ENCODE peak calls at places on chromosomes 5 and 9, in six cellular contexts. One of them, this sample, is unnamed.

GRCh38 chr9:33787839-33788238 is 7.5 kb upstream of the PRSS3 start:
- DNase-seq in fibroblast of the aortic adventitia: peak; percentile 46
- DNase-seq in GM20000: no peak
- DNase-seq in prostate gland: no peak
- DNase-seq in Calu3: no peak
- DNase-seq in WTC11: no peak
- DNase-seq in this sample: no peak

GRCh38 chr9:126702501-126703329 is 89.0 kb downstream of the LMX1B start:
- DNase-seq in prostate gland: no peak
- DNase-seq in GM20000: peak; percentile 66
- DNase-seq in fibroblast of the aortic adventitia: no peak
- DNase-seq in WTC11: peak; percentile 84
- DNase-seq in Calu3: peak; percentile 28
- DNase-seq in this sample: peak; percentile 67

GRCh38 chr9:136022731-136023400 is 61.7 kb upstream of the UBAC1 start:
- DNase-seq in prostate gland: no peak
- DNase-seq in Calu3: no peak
- DNase-seq in GM20000: no peak
- DNase-seq in fibroblast of the aortic adventitia: no peak
- DNase-seq in WTC11: no peak
- DNase-seq in this sample: no peak

GRCh38 chr5:170849374-170849773 is 12.4 kb upstream of the RANBP17 start:
- DNase-seq in WTC11: no peak
- DNase-seq in prostate gland: no peak
- DNase-seq in fibroblast of the aortic adventitia: no peak
- DNase-seq in Calu3: no peak
- DNase-seq in GM20000: no peak
- DNase-seq in this sample: no peak

GRCh38 chr9:120861935-120862334 is 15.1 kb downstream of the PHF19 start:
- DNase-seq in WTC11: no peak
- DNase-seq in prostate gland: no peak
- DNase-seq in GM20000: no peak
- DNase-seq in Calu3: no peak
- DNase-seq in fibroblast of the aortic adventitia: no peak
- DNase-seq in this sample: no peak

GRCh38 chr9:12738296-12738695 is 36.5 kb upstream of the LURAP1L start:
- DNase-seq in Calu3: no peak
- DNase-seq in WTC11: no peak
- DNase-seq in prostate gland: no peak
- DNase-seq in GM20000: no peak
- DNase-seq in fibroblast of the aortic adventitia: no peak
- DNase-seq in this sample: no peak

GRCh38 chr9:14348241-14349140 is 34.5 kb upstream of the NFIB start:
- DNase-seq in GM20000: peak; percentile 25
- DNase-seq in WTC11: no peak
- DNase-seq in Calu3: no peak
- DNase-seq in prostate gland: no peak
- DNase-seq in fibroblast of the aortic adventitia: peak; percentile 52
- DNase-seq in this sample: no peak

GRCh38 chr5:50766967-50767366 is 100.5 kb downstream of the PARP8 start:
- DNase-seq in Calu3: no peak
- DNase-seq in fibroblast of the aortic adventitia: no peak
- DNase-seq in WTC11: no peak
- DNase-seq in GM20000: no peak
- DNase-seq in prostate gland: no peak
- DNase-seq in this sample: no peak

GRCh38 chr9:86521936-86522335 is 167.7 kb upstream of the TUT7 start:
- DNase-seq in fibroblast of the aortic adventitia: no peak
- DNase-seq in GM20000: no peak
- DNase-seq in prostate gland: no peak
- DNase-seq in WTC11: no peak
- DNase-seq in Calu3: no peak
- DNase-seq in this sample: no peak

GRCh38 chr9:70415476-70415875 is 1.0 kb upstream of the KLF9 start:
- DNase-seq in WTC11: no peak
- DNase-seq in prostate gland: no peak
- DNase-seq in GM20000: no peak
- DNase-seq in fibroblast of the aortic adventitia: no peak
- DNase-seq in Calu3: no peak
- DNase-seq in this sample: no peak

GRCh38 chr9:120663380-120663779 is 50.9 kb downstream of the MEGF9 start:
- DNase-seq in prostate gland: no peak
- DNase-seq in fibroblast of the aortic adventitia: no peak
- DNase-seq in GM20000: no peak
- DNase-seq in Calu3: no peak
- DNase-seq in WTC11: no peak
- DNase-seq in this sample: no peak

GRCh38 chr5:54761213-54761701 is 224.1 kb downstream of the ESM1 start:
- DNase-seq in Calu3: no peak
- DNase-seq in WTC11: no peak
- DNase-seq in fibroblast of the aortic adventitia: peak; percentile 99
- DNase-seq in GM20000: no peak
- DNase-seq in prostate gland: no peak
- DNase-seq in this sample: no peak

GRCh38 chr9:81150016-81150625 is 539.2 kb downstream of the TLE1 start:
- DNase-seq in WTC11: no peak
- DNase-seq in GM20000: no peak
- DNase-seq in fibroblast of the aortic adventitia: no peak
- DNase-seq in Calu3: no peak
- DNase-seq in prostate gland: no peak
- DNase-seq in this sample: no peak

GRCh38 chr5:84016090-84016489 is 295.4 kb upstream of the HAPLN1 start:
- DNase-seq in GM20000: no peak
- DNase-seq in Calu3: no peak
- DNase-seq in prostate gland: no peak
- DNase-seq in fibroblast of the aortic adventitia: no peak
- DNase-seq in WTC11: no peak
- DNase-seq in this sample: no peak

GRCh38 chr5:153480401-153480800 is 10.1 kb upstream of the GRIA1 start:
- DNase-seq in WTC11: no peak
- DNase-seq in Calu3: no peak
- DNase-seq in fibroblast of the aortic adventitia: peak; percentile 11
- DNase-seq in GM20000: peak; percentile 62
- DNase-seq in prostate gland: no peak
- DNase-seq in this sample: no peak

GRCh38 chr9:86282979-86283535 is 719 bp upstream of the ISCA1 start:
- DNase-seq in GM20000: no peak
- DNase-seq in fibroblast of the aortic adventitia: peak; percentile 90
- DNase-seq in prostate gland: no peak
- DNase-seq in WTC11: no peak
- DNase-seq in Calu3: no peak
- DNase-seq in this sample: no peak

GRCh38 chr9:15889555-15889954 is 336.7 kb downstream of the CCDC171 start:
- DNase-seq in WTC11: no peak
- DNase-seq in prostate gland: no peak
- DNase-seq in GM20000: no peak
- DNase-seq in Calu3: no peak
- DNase-seq in fibroblast of the aortic adventitia: peak; percentile 85
- DNase-seq in this sample: no peak

GRCh38 chr5:82356808-82357671 is 78.9 kb upstream of the RPS23 start:
- DNase-seq in GM20000: peak; percentile 36
- DNase-seq in Calu3: peak; percentile 69
- DNase-seq in fibroblast of the aortic adventitia: peak; percentile 100
- DNase-seq in prostate gland: peak; percentile 70
- DNase-seq in WTC11: no peak
- DNase-seq in this sample: no peak

GRCh38 chr9:72540348-72540873 is 19.0 kb downstream of the TMC1 start:
- DNase-seq in fibroblast of the aortic adventitia: peak; percentile 90
- DNase-seq in GM20000: no peak
- DNase-seq in Calu3: no peak
- DNase-seq in prostate gland: peak; percentile 81
- DNase-seq in WTC11: no peak
- DNase-seq in this sample: no peak

GRCh38 chr5:39019231-39019630 is 55.0 kb downstream of the RICTOR start:
- DNase-seq in Calu3: no peak
- DNase-seq in WTC11: no peak
- DNase-seq in fibroblast of the aortic adventitia: no peak
- DNase-seq in GM20000: no peak
- DNase-seq in prostate gland: no peak
- DNase-seq in this sample: no peak

GRCh38 chr5:120510994-120511686 is 47.0 kb downstream of the PRR16 start:
- DNase-seq in fibroblast of the aortic adventitia: no peak
- DNase-seq in WTC11: no peak
- DNase-seq in GM20000: no peak
- DNase-seq in Calu3: no peak
- DNase-seq in prostate gland: no peak
- DNase-seq in this sample: no peak

GRCh38 chr5:39005566-39006232 is 68.5 kb downstream of the RICTOR start:
- DNase-seq in prostate gland: no peak
- DNase-seq in GM20000: no peak
- DNase-seq in Calu3: peak; percentile 12
- DNase-seq in WTC11: no peak
- DNase-seq in fibroblast of the aortic adventitia: peak; percentile 32
- DNase-seq in this sample: no peak

DNA sequence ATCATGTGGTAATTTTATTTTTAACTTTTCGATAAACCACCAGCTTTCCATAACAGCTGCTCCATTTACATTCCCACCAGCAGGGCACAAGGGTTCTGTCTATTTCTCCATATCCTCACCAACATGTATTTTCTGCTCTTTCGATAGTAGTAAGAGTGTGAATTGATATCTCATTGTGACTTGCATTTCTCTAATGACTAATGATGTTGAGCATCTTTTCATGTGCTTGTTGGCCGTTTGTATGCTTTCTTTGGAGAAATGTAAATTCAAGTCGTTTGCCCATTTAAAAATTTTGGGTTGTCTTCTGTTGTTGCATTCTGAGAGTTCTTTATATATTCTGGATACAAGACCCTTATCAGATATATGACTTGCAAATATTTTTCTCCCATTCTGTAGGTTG is 45.9 kb downstream of the PSD2 start:
- DNase-seq in Calu3: no peak
- DNase-seq in WTC11: no peak
- DNase-seq in GM20000: no peak
- DNase-seq in fibroblast of the aortic adventitia: no peak
- DNase-seq in prostate gland: no peak
- DNase-seq in this sample: no peak
- TF ChIP-seq CTCF in Calu3: no peak
- TF ChIP-seq CTCF in WTC11: no peak
- TF ChIP-seq CTCF in GM20000: no peak
- TF ChIP-seq CTCF in fibroblast of the aortic adventitia: peak; percentile 18
- TF ChIP-seq CTCF in prostate gland: no peak
- TF ChIP-seq CTCF in this sample: no peak

GRCh38 chr9:112377684-112378344 is 2.1 kb upstream of the HSDL2 start:
- DNase-seq in WTC11: no peak
- DNase-seq in prostate gland: no peak
- DNase-seq in Calu3: no peak
- DNase-seq in fibroblast of the aortic adventitia: no peak
- DNase-seq in GM20000: no peak
- DNase-seq in this sample: no peak

GRCh38 chr9:112380771-112381181 is 868 bp downstream of the HSDL2 start:
- DNase-seq in prostate gland: no peak
- DNase-seq in fibroblast of the aortic adventitia: peak; percentile 56
- DNase-seq in GM20000: peak; percentile 20
- DNase-seq in Calu3: no peak
- DNase-seq in WTC11: no peak
- DNase-seq in this sample: no peak

GRCh38 chr9:112380102-112380581 is at the start of gene HSDL2:
- DNase-seq in fibroblast of the aortic adventitia: peak; percentile 48
- DNase-seq in WTC11: no peak
- DNase-seq in Calu3: no peak
- DNase-seq in GM20000: peak; percentile 20
- DNase-seq in prostate gland: no peak
- DNase-seq in this sample: peak; percentile 46

GRCh38 chr9:112378441-112379176 is 1.3 kb upstream of the HSDL2 start:
- DNase-seq in Calu3: no peak
- DNase-seq in fibroblast of the aortic adventitia: no peak
- DNase-seq in WTC11: no peak
- DNase-seq in GM20000: no peak
- DNase-seq in prostate gland: no peak
- DNase-seq in this sample: no peak

DNA sequence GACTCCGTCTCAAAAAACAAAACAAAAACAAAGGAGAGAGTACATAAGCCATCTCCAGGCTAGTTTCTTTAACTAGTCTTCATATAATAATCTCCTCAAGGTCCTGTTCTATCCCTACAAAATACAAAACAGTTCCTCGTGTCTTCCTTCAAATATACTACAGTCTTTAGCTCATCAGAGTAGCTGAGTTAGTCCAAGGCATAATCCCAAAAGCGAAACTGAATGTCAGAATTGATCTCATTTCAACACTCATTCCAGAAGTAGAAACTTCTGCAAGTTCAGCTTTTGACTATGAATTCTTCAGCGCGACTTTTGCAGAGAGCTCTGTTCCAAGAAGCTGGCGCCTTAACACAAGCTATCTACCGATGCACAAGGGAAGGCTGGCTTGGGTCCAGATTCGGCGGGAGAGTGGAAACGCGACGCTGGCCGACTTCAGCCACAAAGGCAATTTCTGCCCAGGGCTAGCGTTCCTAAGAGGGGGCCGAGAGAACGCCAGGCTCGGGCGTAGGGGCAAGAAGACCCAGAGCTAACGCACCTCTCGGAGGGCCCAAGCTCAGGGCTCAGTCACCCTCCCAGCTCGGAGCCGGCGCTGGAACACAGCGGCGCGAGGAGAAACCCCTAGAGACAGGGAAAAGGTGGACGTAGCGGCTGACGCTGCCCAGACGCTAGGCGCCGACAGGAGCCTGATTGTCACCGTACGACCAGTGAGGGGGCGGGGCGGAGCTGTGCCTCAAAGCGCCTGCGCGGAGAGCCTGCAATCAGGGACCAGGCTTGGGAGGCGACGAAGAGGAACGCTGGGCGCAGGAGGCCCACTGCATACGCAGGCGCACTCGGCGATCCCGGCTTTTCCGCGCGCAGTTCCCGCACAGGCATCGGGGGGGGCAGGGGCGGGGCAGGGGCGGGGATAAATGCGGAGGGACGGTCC is 469 bp upstream of the HSDL2 start:
- DNase-seq in prostate gland: peak; percentile 99
- DNase-seq in Calu3: peak; percentile 97
- DNase-seq in GM20000: peak; percentile 94
- DNase-seq in fibroblast of the aortic adventitia: peak; percentile 98
- DNase-seq in WTC11: peak; percentile 100
- DNase-seq in this sample: peak; percentile 91
- TF ChIP-seq CTCF in prostate gland: no peak
- TF ChIP-seq CTCF in Calu3: no peak
- TF ChIP-seq CTCF in GM20000: no peak
- TF ChIP-seq CTCF in fibroblast of the aortic adventitia: no peak
- TF ChIP-seq CTCF in WTC11: no peak
- TF ChIP-seq CTCF in this sample: no peak

DNA sequence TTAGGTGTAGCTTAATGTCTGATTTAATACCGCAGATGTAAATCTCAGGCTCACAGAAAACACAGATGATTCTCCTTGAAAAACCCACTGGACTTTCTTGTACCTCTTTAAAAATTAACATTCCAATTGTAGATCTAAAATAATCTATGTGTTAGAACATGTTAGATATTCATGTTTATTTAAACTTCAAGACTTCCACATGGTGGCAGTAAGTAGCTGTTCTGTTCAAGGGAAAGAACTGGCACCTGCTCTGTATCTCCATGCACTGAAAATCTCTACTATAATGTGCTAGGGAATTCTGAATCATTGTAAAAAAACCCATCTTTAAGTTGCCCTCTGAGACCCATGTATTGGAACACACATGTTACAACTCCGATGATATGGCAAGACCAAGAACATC is 366.9 kb downstream of the DMRTA1 start:
- DNase-seq in WTC11: no peak
- DNase-seq in fibroblast of the aortic adventitia: peak; percentile 59
- DNase-seq in GM20000: no peak
- DNase-seq in Calu3: no peak
- DNase-seq in prostate gland: no peak
- DNase-seq in this sample: no peak
- TF ChIP-seq CTCF in WTC11: no peak
- TF ChIP-seq CTCF in fibroblast of the aortic adventitia: peak; percentile 35
- TF ChIP-seq CTCF in GM20000: no peak
- TF ChIP-seq CTCF in Calu3: no peak
- TF ChIP-seq CTCF in prostate gland: no peak
- TF ChIP-seq CTCF in this sample: no peak

GRCh38 chr9:35072461-35073275 is at the start of gene VCP:
- DNase-seq in fibroblast of the aortic adventitia: peak; percentile 99
- DNase-seq in WTC11: peak; percentile 99
- DNase-seq in prostate gland: peak; percentile 99
- DNase-seq in GM20000: peak; percentile 99
- DNase-seq in Calu3: peak; percentile 94
- DNase-seq in this sample: peak; percentile 98
- TF ChIP-seq CTCF in fibroblast of the aortic adventitia: no peak
- TF ChIP-seq CTCF in WTC11: no peak
- TF ChIP-seq CTCF in prostate gland: no peak
- TF ChIP-seq CTCF in GM20000: no peak
- TF ChIP-seq CTCF in Calu3: no peak
- TF ChIP-seq CTCF in this sample: no peak